ENCODE peak calls at places on chromosome 7, in ten cellular contexts. Q is ovary; X is LHCN-M2; O is fibroblast of mammary gland; S is GOT3; N is anterior cingulate cortex; V is heart right ventricle; R is CD4-positive, alpha-beta T cell; G is HTR-8/SVneo; J is activated CD8-positive, alpha-beta memory T cell treated with anti-CD3 and anti-CD28 coated beads for 1 hour. I is an unnamed sample.

GRCh38 chr7:45181286-45181960 is 23.8 kb downstream of the RAMP3 start:
- DNase-seq in Q (no peak), G (no peak), J (no peak), O (no peak), S (no peak), X (no peak), V (no peak), N (no peak), R (no peak), I (peak; percentile 4)

GRCh38 chr7:107528461-107528860 is 35.3 kb downstream of the COG5 start:
- DNase-seq in Q (no peak), O (peak; percentile 38), S (no peak), X (peak; percentile 34), R (no peak), J (no peak), N (no peak), V (no peak), G (peak; percentile 5), I (no peak)

GRCh38 chr7:70371652-70372051 is 760.3 kb upstream of the GALNT17 start:
- DNase-seq in N (no peak), G (no peak), V (no peak), S (no peak), O (no peak), X (no peak), Q (no peak), J (no peak), R (no peak), I (no peak)

GRCh38 chr7:18890885-18891621 is 226.4 kb downstream of the TWIST1 start:
- DNase-seq in G (no peak), O (peak; percentile 63), V (no peak), S (no peak), J (no peak), Q (no peak), R (no peak), X (no peak), N (no peak), I (no peak)

GRCh38 chr7:35983585-35983984 is 169.5 kb upstream of the EEPD1 start:
- DNase-seq in V (no peak), Q (no peak), S (no peak), O (no peak), N (no peak), R (no peak), J (no peak), G (no peak), X (no peak), I (no peak)

GRCh38 chr7:140983802-140984201 is 30.9 kb downstream of the MRPS33 start:
- DNase-seq in G (peak; percentile 7), R (no peak), Q (no peak), V (no peak), X (peak; percentile 15), N (no peak), O (peak; percentile 39), S (no peak), J (no peak), I (no peak)

GRCh38 chr7:128435311-128435654 is 20.4 kb upstream of the HILPDA start:
- DNase-seq in S (no peak), G (no peak), Q (no peak), N (no peak), J (no peak), X (no peak), V (no peak), O (no peak), R (no peak), I (no peak)

GRCh38 chr7:36863901-36864701 is 139.8 kb upstream of the AOAH start:
- DNase-seq in V (no peak), Q (no peak), G (no peak), S (no peak), O (no peak), N (no peak), R (no peak), X (no peak), J (peak; percentile 9), I (no peak)

GRCh38 chr7:2038876-2039728 is 193.6 kb downstream of the MAD1L1 start:
- DNase-seq in J (no peak), Q (no peak), O (no peak), N (no peak), X (peak; percentile 47), S (no peak), R (no peak), G (no peak), V (no peak), I (no peak)

GRCh38 chr7:33601081-33601480 is 304.3 kb upstream of the BMPER start:
- DNase-seq in O (no peak), J (no peak), S (no peak), Q (no peak), V (no peak), N (no peak), R (no peak), G (no peak), X (no peak), I (no peak)

GRCh38 chr7:105487559-105488218 is 34.4 kb downstream of the PUS7 start:
- DNase-seq in V (peak; percentile 17), G (peak; percentile 52), O (peak; percentile 85), Q (peak; percentile 17), S (no peak), N (no peak), R (no peak), X (peak; percentile 84), J (no peak), I (peak; percentile 34)

GRCh38 chr7:72334066-72334465 is 78.1 kb downstream of the CALN1 start:
- DNase-seq in O (no peak), G (no peak), J (no peak), S (no peak), V (no peak), Q (no peak), N (no peak), X (no peak), R (no peak), I (no peak)

GRCh38 chr7:4479367-4480039 is 202.6 kb upstream of the FOXK1 start:
- DNase-seq in G (peak; percentile 88), R (no peak), S (peak; percentile 9), N (no peak), J (no peak), V (peak; percentile 13), O (peak; percentile 31), Q (no peak), X (peak; percentile 67), I (no peak)

GRCh38 chr7:30351274-30351673 is 66.9 kb downstream of the ZNRF2 start:
- DNase-seq in O (no peak), J (no peak), S (no peak), G (no peak), R (no peak), X (no peak), Q (no peak), V (no peak), N (no peak), I (no peak)

GRCh38 chr7:75808106-75808505 is 5.5 kb downstream of the CCL24 start:
- DNase-seq in J (no peak), S (no peak), G (no peak), V (no peak), Q (no peak), N (no peak), O (no peak), X (no peak), R (no peak), I (no peak)

GRCh38 chr7:129950191-129950940 is 2.4 kb downstream of the UBE2H start:
- DNase-seq in V (peak; percentile 27), G (no peak), Q (no peak), J (no peak), N (no peak), R (no peak), S (no peak), O (no peak), X (no peak), I (no peak)

GRCh38 chr7:90337106-90337505 is 9.4 kb upstream of the GTPBP10 start:
- DNase-seq in G (no peak), X (peak; percentile 59), R (no peak), Q (no peak), O (no peak), N (no peak), J (no peak), S (no peak), V (no peak), I (no peak)

I was measured in uterus.